ENCODE peak calls at places on chromosome 3, in nine cellular contexts. One of them, this sample, is unnamed.
A peak's percentile ranks its signal among the peaks of the same experiment; 100 is the strongest.

GRCh38 chr3:73813291-73813977 is 188.7 kb upstream of the PDZRN3 start:
- DNase-seq in endothelial cell of umbilical vein: peak; percentile 7
- DNase-seq in IMR-90: no peak
- DNase-seq in MM.1S: no peak
- DNase-seq in trophoblast cell: no peak
- DNase-seq in HCT116: no peak
- DNase-seq in Karpas-422: no peak
- DNase-seq in fibroblast of lung: no peak
- DNase-seq in GM23248: peak; percentile 31
- DNase-seq in this sample: peak; percentile 68

GRCh38 chr3:157738441-157738840 is 235.2 kb upstream of the VEPH1 start:
- DNase-seq in endothelial cell of umbilical vein: no peak
- DNase-seq in IMR-90: no peak
- DNase-seq in MM.1S: no peak
- DNase-seq in trophoblast cell: no peak
- DNase-seq in HCT116: no peak
- DNase-seq in Karpas-422: no peak
- DNase-seq in fibroblast of lung: no peak
- DNase-seq in GM23248: no peak
- DNase-seq in this sample: no peak

GRCh38 chr3:147301781-147302180 is 104.6 kb downstream of the ZIC4 start:
- DNase-seq in endothelial cell of umbilical vein: no peak
- DNase-seq in IMR-90: no peak
- DNase-seq in MM.1S: no peak
- DNase-seq in trophoblast cell: no peak
- DNase-seq in HCT116: no peak
- DNase-seq in Karpas-422: no peak
- DNase-seq in fibroblast of lung: no peak
- DNase-seq in GM23248: no peak
- DNase-seq in this sample: no peak

GRCh38 chr3:194133661-194134230 is 2.2 kb upstream of the HES1 start:
- DNase-seq in endothelial cell of umbilical vein: peak; percentile 76
- DNase-seq in IMR-90: peak; percentile 55
- DNase-seq in MM.1S: no peak
- DNase-seq in trophoblast cell: peak; percentile 46
- DNase-seq in HCT116: no peak
- DNase-seq in Karpas-422: peak; percentile 67
- DNase-seq in fibroblast of lung: peak; percentile 75
- DNase-seq in GM23248: peak; percentile 83
- DNase-seq in this sample: no peak

GRCh38 chr3:190197346-190197763 is 76.7 kb upstream of the P3H2 start:
- DNase-seq in endothelial cell of umbilical vein: no peak
- DNase-seq in IMR-90: no peak
- DNase-seq in MM.1S: no peak
- DNase-seq in trophoblast cell: no peak
- DNase-seq in HCT116: no peak
- DNase-seq in Karpas-422: no peak
- DNase-seq in fibroblast of lung: no peak
- DNase-seq in GM23248: no peak
- DNase-seq in this sample: no peak

GRCh38 chr3:15361494-15362214 is 29.3 kb upstream of the SH3BP5 start:
- DNase-seq in endothelial cell of umbilical vein: no peak
- DNase-seq in IMR-90: peak; percentile 52
- DNase-seq in MM.1S: no peak
- DNase-seq in trophoblast cell: peak; percentile 66
- DNase-seq in HCT116: no peak
- DNase-seq in Karpas-422: peak; percentile 50
- DNase-seq in fibroblast of lung: peak; percentile 88
- DNase-seq in GM23248: peak; percentile 80
- DNase-seq in this sample: peak; percentile 54

GRCh38 chr3:49805367-49805782 is 2.3 kb downstream of the INKA1 start:
- DNase-seq in endothelial cell of umbilical vein: peak; percentile 93
- DNase-seq in IMR-90: peak; percentile 56
- DNase-seq in MM.1S: no peak
- DNase-seq in trophoblast cell: no peak
- DNase-seq in HCT116: no peak
- DNase-seq in Karpas-422: peak; percentile 87
- DNase-seq in fibroblast of lung: peak; percentile 21
- DNase-seq in GM23248: peak; percentile 93
- DNase-seq in this sample: peak; percentile 95

GRCh38 chr3:197878427-197878826 is 71.6 kb upstream of the RPL35A start:
- DNase-seq in endothelial cell of umbilical vein: no peak
- DNase-seq in IMR-90: no peak
- DNase-seq in MM.1S: no peak
- DNase-seq in trophoblast cell: peak; percentile 10
- DNase-seq in HCT116: no peak
- DNase-seq in Karpas-422: no peak
- DNase-seq in fibroblast of lung: peak; percentile 84
- DNase-seq in GM23248: no peak
- DNase-seq in this sample: no peak

GRCh38 chr3:52509753-52510328 is 14.7 kb downstream of the STAB1 start:
- DNase-seq in endothelial cell of umbilical vein: no peak
- DNase-seq in IMR-90: no peak
- DNase-seq in MM.1S: peak; percentile 12
- DNase-seq in trophoblast cell: no peak
- DNase-seq in HCT116: no peak
- DNase-seq in Karpas-422: peak; percentile 64
- DNase-seq in fibroblast of lung: no peak
- DNase-seq in GM23248: no peak
- DNase-seq in this sample: no peak

GRCh38 chr3:196195664-196196255 is 15.4 kb downstream of the ZDHHC19 start:
- DNase-seq in endothelial cell of umbilical vein: no peak
- DNase-seq in IMR-90: no peak
- DNase-seq in MM.1S: no peak
- DNase-seq in trophoblast cell: no peak
- DNase-seq in HCT116: no peak
- DNase-seq in Karpas-422: no peak
- DNase-seq in fibroblast of lung: no peak
- DNase-seq in GM23248: no peak
- DNase-seq in this sample: no peak

GRCh38 chr3:196193037-196193737 is 18.0 kb downstream of the ZDHHC19 start:
- DNase-seq in endothelial cell of umbilical vein: no peak
- DNase-seq in IMR-90: no peak
- DNase-seq in MM.1S: no peak
- DNase-seq in trophoblast cell: peak; percentile 19
- DNase-seq in HCT116: no peak
- DNase-seq in Karpas-422: no peak
- DNase-seq in fibroblast of lung: no peak
- DNase-seq in GM23248: no peak
- DNase-seq in this sample: no peak

GRCh38 chr3:196194542-196194915 is 16.7 kb downstream of the ZDHHC19 start:
- DNase-seq in endothelial cell of umbilical vein: no peak
- DNase-seq in IMR-90: no peak
- DNase-seq in MM.1S: no peak
- DNase-seq in trophoblast cell: no peak
- DNase-seq in HCT116: no peak
- DNase-seq in Karpas-422: no peak
- DNase-seq in fibroblast of lung: no peak
- DNase-seq in GM23248: no peak
- DNase-seq in this sample: no peak

GRCh38 chr3:196192036-196193001 is 18.9 kb downstream of the ZDHHC19 start:
- DNase-seq in endothelial cell of umbilical vein: no peak
- DNase-seq in IMR-90: no peak
- DNase-seq in MM.1S: no peak
- DNase-seq in trophoblast cell: no peak
- DNase-seq in HCT116: no peak
- DNase-seq in Karpas-422: peak; percentile 42
- DNase-seq in fibroblast of lung: no peak
- DNase-seq in GM23248: no peak
- DNase-seq in this sample: no peak

DNA sequence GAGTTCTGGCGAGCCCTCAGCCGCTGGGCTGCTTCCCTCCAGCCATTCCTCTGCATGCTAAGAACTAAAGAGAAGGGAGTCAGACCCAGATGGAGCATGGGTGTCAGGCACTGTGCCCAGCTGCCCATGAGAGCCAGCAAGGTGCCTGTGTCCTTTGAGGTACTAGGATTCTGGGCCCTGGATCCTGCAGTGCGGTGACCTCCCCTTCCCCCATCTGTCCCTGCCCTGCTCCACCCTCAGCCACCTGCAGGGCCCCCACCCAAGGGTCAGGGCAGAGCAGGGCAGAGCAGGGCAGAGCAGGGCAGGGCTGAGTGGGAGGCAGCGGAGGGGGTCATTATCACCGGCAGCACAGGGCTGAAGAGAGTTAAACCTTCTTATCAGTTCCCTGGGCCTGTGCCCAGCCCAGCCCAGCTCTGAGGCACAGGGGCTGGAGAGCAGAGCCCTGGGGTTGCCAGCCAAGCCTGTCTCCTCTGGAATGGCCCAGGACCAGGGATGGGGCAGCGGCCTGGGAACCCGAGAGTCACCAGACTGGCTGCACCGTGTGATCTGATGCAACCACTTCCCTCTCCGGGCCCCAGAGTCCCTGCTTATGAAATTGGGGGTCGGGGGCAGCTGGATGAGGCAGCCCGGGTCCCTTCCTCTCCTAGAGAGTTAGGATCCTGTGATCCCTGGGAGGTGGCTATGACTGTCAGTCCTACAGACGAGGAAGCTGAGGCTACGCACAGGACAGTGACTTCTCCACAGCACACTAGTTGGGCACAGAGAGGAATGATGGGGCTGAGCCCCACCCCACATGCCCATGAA is 17.3 kb downstream of the ZDHHC19 start:
- DNase-seq in endothelial cell of umbilical vein: no peak
- DNase-seq in IMR-90: no peak
- DNase-seq in MM.1S: no peak
- DNase-seq in trophoblast cell: peak; percentile 27
- DNase-seq in HCT116: no peak
- DNase-seq in Karpas-422: no peak
- DNase-seq in fibroblast of lung: no peak
- DNase-seq in GM23248: no peak
- DNase-seq in this sample: no peak
- H3K9ac ChIP-seq in endothelial cell of umbilical vein: no peak overlapping the region
- H3K9ac ChIP-seq in IMR-90: no peak overlapping the region
- H3K9ac ChIP-seq in MM.1S: no peak overlapping the region
- H3K9ac ChIP-seq in trophoblast cell: no peak overlapping the region
- H3K9ac ChIP-seq in HCT116: no peak overlapping the region
- H3K9ac ChIP-seq in Karpas-422: no peak overlapping the region
- H3K9ac ChIP-seq in fibroblast of lung: no peak overlapping the region
- H3K9ac ChIP-seq in GM23248: no peak overlapping the region
- H3K9ac ChIP-seq in this sample: no peak overlapping the region

DNA sequence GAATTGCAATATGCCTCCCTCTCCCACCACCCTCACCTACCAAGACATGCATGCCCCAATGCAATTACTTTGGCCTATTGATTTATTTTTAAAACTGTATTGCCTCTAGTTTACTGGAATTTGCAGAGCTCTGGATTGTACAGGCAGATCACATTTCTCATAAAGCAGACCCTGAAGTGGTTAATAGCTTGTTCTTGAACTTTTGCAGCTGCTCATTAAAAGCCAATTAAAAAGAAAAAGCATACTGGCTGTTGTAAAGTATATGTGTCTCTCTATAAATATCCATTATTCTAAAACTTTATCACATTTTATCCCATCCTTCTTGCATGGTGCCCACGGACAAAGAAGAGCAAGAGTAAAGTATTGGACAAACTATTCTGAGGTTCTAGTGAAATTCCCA is 221.5 kb upstream of the TOPAZ1 start:
- DNase-seq in endothelial cell of umbilical vein: no peak
- DNase-seq in IMR-90: no peak
- DNase-seq in MM.1S: no peak
- DNase-seq in trophoblast cell: no peak
- DNase-seq in HCT116: no peak
- DNase-seq in Karpas-422: no peak
- DNase-seq in fibroblast of lung: no peak
- DNase-seq in GM23248: no peak
- DNase-seq in this sample: no peak
- H3K27me3 ChIP-seq in endothelial cell of umbilical vein: peaks cover 27% of the 10 kb centered on the region
- H3K27me3 ChIP-seq in IMR-90: peaks cover 35% of the 10 kb centered on the region
- H3K27me3 ChIP-seq in MM.1S: no peaks in the 10 kb centered on the region
- H3K27me3 ChIP-seq in trophoblast cell: peaks cover 17% of the 10 kb centered on the region
- H3K27me3 ChIP-seq in HCT116: peaks cover 3% of the 10 kb centered on the region
- H3K27me3 ChIP-seq in Karpas-422: no peaks in the 10 kb centered on the region
- H3K27me3 ChIP-seq in fibroblast of lung: no peaks in the 10 kb centered on the region
- H3K27me3 ChIP-seq in GM23248: peaks cover 10% of the 10 kb centered on the region
- H3K27me3 ChIP-seq in this sample: no peaks in the 10 kb centered on the region

DNA sequence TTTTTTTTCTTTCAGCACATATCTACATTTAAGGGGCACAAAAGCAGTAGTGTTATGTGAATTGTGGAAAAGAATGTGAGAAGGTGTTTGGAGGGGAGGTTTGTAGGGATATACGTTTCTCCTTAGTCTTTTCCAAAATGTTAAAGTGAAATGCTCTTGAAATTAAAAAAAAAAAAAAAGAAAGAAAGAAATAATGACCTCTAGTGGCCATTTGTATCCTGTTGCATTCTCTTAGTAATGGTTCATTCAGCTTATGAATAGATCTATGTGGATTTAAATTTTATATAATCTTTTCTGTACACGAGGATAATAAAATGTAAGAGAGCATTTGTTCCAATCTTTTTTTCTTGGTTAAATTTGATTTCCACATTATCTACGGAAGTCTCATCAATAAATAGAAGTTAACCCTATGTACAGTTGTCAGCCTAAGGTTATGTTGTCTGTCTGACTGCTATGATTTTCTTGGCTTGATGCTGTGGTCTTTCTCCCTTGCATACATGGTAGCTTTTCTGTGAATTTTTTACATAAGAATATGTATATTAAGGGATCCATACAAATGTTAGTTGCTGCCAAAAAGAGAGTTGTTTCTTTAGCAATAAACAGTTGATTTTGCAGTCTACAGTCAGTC is 1.7 kb downstream of the P2RY13 start:
- DNase-seq in endothelial cell of umbilical vein: peak; percentile 27
- DNase-seq in IMR-90: peak; percentile 34
- DNase-seq in MM.1S: no peak
- DNase-seq in trophoblast cell: peak; percentile 61
- DNase-seq in HCT116: no peak
- DNase-seq in Karpas-422: peak; percentile 68
- DNase-seq in fibroblast of lung: no peak
- DNase-seq in GM23248: peak; percentile 64
- DNase-seq in this sample: peak; percentile 75
- H3K4me3 ChIP-seq in endothelial cell of umbilical vein: no peak overlapping the region
- H3K4me3 ChIP-seq in IMR-90: no peak overlapping the region
- H3K4me3 ChIP-seq in MM.1S: no peak overlapping the region
- H3K4me3 ChIP-seq in trophoblast cell: no peak overlapping the region
- H3K4me3 ChIP-seq in HCT116: no peak overlapping the region
- H3K4me3 ChIP-seq in Karpas-422: no peak overlapping the region
- H3K4me3 ChIP-seq in fibroblast of lung: no peak overlapping the region
- H3K4me3 ChIP-seq in GM23248: peak overlapping the region; percentile 60
- H3K4me3 ChIP-seq in this sample: peak overlapping the region; percentile 60

DNA sequence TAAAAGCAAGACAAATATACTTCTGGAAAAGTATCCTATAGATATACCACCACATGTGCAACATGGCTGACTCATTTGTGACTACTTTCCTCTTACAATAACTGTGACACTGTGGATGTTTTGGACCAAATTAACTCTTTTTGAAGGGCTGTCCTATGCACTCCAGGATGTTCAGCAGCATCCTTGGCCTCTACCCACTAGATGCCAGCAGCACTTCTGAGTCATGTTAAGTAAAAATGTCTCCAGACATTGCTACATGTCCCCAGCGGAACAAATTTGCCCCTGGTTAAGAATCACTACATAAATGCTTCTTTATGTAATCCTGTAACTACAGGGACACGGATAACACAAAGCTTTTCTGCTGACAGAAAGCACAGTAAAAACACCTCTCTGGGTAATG is 32.0 kb downstream of the RUVBL1 start:
- DNase-seq in endothelial cell of umbilical vein: no peak
- DNase-seq in IMR-90: peak; percentile 31
- DNase-seq in MM.1S: no peak
- DNase-seq in trophoblast cell: no peak
- DNase-seq in HCT116: no peak
- DNase-seq in Karpas-422: no peak
- DNase-seq in fibroblast of lung: no peak
- DNase-seq in GM23248: peak; percentile 59
- DNase-seq in this sample: peak; percentile 35
- H3K9ac ChIP-seq in endothelial cell of umbilical vein: no peak overlapping the region
- H3K9ac ChIP-seq in IMR-90: no peak overlapping the region
- H3K9ac ChIP-seq in MM.1S: no peak overlapping the region
- H3K9ac ChIP-seq in trophoblast cell: no peak overlapping the region
- H3K9ac ChIP-seq in HCT116: no peak overlapping the region
- H3K9ac ChIP-seq in Karpas-422: no peak overlapping the region
- H3K9ac ChIP-seq in fibroblast of lung: no peak overlapping the region
- H3K9ac ChIP-seq in GM23248: peak overlapping the region; percentile 5
- H3K9ac ChIP-seq in this sample: no peak overlapping the region

This sample was measured in adipocyte.